ENCODE peak calls at places on chromosomes 5 and 9, in nine cellular contexts. One of them, this sample, is unnamed.

GRCh38 chr5:34787035-34787434 is 51.9 kb upstream of the TTC23L start:
- DNase-seq in cardiac fibroblast: no peak
- DNase-seq in fibroblast of pulmonary artery: no peak
- DNase-seq in IMR-90: no peak
- DNase-seq in hepatocyte: no peak
- DNase-seq in PC-3: no peak
- DNase-seq in brain microvascular endothelial cell: no peak
- DNase-seq in kidney: no peak
- DNase-seq in CD8-positive, alpha-beta T cell: no peak
- DNase-seq in this sample: no peak

GRCh38 chr5:95817430-95817829 is 5.1 kb downstream of the GLRX start:
- DNase-seq in cardiac fibroblast: no peak
- DNase-seq in fibroblast of pulmonary artery: no peak
- DNase-seq in IMR-90: peak; percentile 76
- DNase-seq in hepatocyte: no peak
- DNase-seq in PC-3: peak; percentile 92
- DNase-seq in brain microvascular endothelial cell: peak; percentile 68
- DNase-seq in kidney: no peak
- DNase-seq in CD8-positive, alpha-beta T cell: peak; percentile 52
- DNase-seq in this sample: no peak

GRCh38 chr9:136311433-136312375 is 7.8 kb upstream of the CCDC187 start:
- DNase-seq in cardiac fibroblast: no peak
- DNase-seq in fibroblast of pulmonary artery: no peak
- DNase-seq in IMR-90: no peak
- DNase-seq in hepatocyte: peak; percentile 84
- DNase-seq in PC-3: peak; percentile 7
- DNase-seq in brain microvascular endothelial cell: no peak
- DNase-seq in kidney: peak; percentile 73
- DNase-seq in CD8-positive, alpha-beta T cell: no peak
- DNase-seq in this sample: no peak

GRCh38 chr5:39202594-39203290 is 16.6 kb downstream of the FYB1 start:
- DNase-seq in cardiac fibroblast: no peak
- DNase-seq in fibroblast of pulmonary artery: no peak
- DNase-seq in IMR-90: no peak
- DNase-seq in hepatocyte: no peak
- DNase-seq in PC-3: no peak
- DNase-seq in brain microvascular endothelial cell: no peak
- DNase-seq in kidney: no peak
- DNase-seq in CD8-positive, alpha-beta T cell: no peak
- DNase-seq in this sample: no peak

GRCh38 chr9:7058539-7058938 is 300.8 kb downstream of the KDM4C start:
- DNase-seq in cardiac fibroblast: no peak
- DNase-seq in fibroblast of pulmonary artery: no peak
- DNase-seq in IMR-90: peak; percentile 68
- DNase-seq in hepatocyte: no peak
- DNase-seq in PC-3: no peak
- DNase-seq in brain microvascular endothelial cell: no peak
- DNase-seq in kidney: no peak
- DNase-seq in CD8-positive, alpha-beta T cell: no peak
- DNase-seq in this sample: no peak

GRCh38 chr9:87255437-87256155 is 242.1 kb upstream of the DAPK1 start:
- DNase-seq in cardiac fibroblast: no peak
- DNase-seq in fibroblast of pulmonary artery: peak; percentile 54
- DNase-seq in IMR-90: peak; percentile 10
- DNase-seq in hepatocyte: no peak
- DNase-seq in PC-3: no peak
- DNase-seq in brain microvascular endothelial cell: no peak
- DNase-seq in kidney: no peak
- DNase-seq in CD8-positive, alpha-beta T cell: no peak
- DNase-seq in this sample: no peak

GRCh38 chr9:40935336-40935735 is 193.1 kb downstream of the FOXD4L6 start:
- DNase-seq in cardiac fibroblast: no peak
- DNase-seq in fibroblast of pulmonary artery: no peak
- DNase-seq in IMR-90: no peak
- DNase-seq in hepatocyte: no peak
- DNase-seq in PC-3: no peak
- DNase-seq in brain microvascular endothelial cell: no peak
- DNase-seq in kidney: no peak
- DNase-seq in CD8-positive, alpha-beta T cell: no peak
- DNase-seq in this sample: no peak

GRCh38 chr9:124749811-124750210 is 21.3 kb downstream of the NR6A1 start:
- DNase-seq in cardiac fibroblast: no peak
- DNase-seq in fibroblast of pulmonary artery: no peak
- DNase-seq in IMR-90: peak; percentile 82
- DNase-seq in hepatocyte: no peak
- DNase-seq in PC-3: no peak
- DNase-seq in brain microvascular endothelial cell: no peak
- DNase-seq in kidney: no peak
- DNase-seq in CD8-positive, alpha-beta T cell: no peak
- DNase-seq in this sample: no peak

DNA sequence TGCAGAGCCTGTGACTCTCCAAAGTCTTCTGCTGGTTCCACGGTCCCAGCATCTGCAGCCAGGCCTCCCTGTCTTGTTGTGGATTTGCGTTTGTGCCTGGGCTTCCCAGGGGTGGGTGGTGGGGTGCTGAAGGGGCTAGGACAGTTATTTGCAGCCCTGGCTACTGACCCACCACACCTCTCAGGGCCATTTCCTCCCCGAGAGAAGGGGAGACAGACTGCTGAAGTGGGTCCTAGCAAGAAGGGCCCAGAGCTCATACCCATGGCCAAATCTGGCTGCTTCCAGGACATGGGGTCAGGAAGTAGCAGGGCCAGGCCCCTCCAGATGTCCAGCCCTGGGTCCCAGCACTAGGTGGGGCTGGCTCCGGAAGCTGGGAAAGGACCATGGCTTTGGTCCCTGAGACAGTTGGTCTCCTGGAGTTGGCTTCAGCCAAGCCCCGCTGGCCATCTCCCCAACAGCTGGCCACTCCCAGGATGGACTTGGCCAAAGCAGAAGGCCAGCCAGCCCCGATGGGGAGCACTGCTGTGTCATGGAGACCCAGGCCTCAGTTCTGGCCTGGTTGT is 26.3 kb downstream of the GSN start:
- DNase-seq in cardiac fibroblast: no peak
- DNase-seq in fibroblast of pulmonary artery: no peak
- DNase-seq in IMR-90: no peak
- DNase-seq in hepatocyte: no peak
- DNase-seq in PC-3: no peak
- DNase-seq in brain microvascular endothelial cell: no peak
- DNase-seq in kidney: peak; percentile 72
- DNase-seq in CD8-positive, alpha-beta T cell: no peak
- DNase-seq in this sample: no peak
- H3K4me3 ChIP-seq in cardiac fibroblast: no peak overlapping the region
- H3K4me3 ChIP-seq in fibroblast of pulmonary artery: no peak overlapping the region
- H3K4me3 ChIP-seq in IMR-90: no peak overlapping the region
- H3K4me3 ChIP-seq in hepatocyte: no peak overlapping the region
- H3K4me3 ChIP-seq in PC-3: no peak overlapping the region
- H3K4me3 ChIP-seq in brain microvascular endothelial cell: no peak overlapping the region
- H3K4me3 ChIP-seq in kidney: no peak overlapping the region
- H3K4me3 ChIP-seq in CD8-positive, alpha-beta T cell: no peak overlapping the region
- H3K4me3 ChIP-seq in this sample: no peak overlapping the region

DNA sequence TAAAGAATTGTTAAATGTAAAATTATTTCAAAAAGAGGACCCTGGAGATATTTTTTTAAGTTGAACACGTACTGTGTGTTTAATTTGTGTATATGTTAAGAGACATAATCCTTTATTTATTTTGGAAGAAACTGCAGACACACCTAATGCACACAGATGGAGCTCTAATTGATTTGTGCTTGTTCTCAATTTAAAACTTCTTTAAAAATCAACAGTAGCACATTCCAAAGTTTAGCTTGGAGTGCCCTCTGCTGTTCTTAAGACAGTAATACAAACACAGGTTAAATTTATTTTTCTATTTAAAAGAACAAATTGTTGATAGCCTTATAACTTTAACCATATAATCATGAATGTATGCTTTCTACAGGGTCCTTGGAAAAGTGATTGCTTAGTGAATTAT is 277.6 kb upstream of the ADAMTS16 start:
- DNase-seq in cardiac fibroblast: peak; percentile 64
- DNase-seq in fibroblast of pulmonary artery: peak; percentile 65
- DNase-seq in IMR-90: peak; percentile 41
- DNase-seq in hepatocyte: peak; percentile 60
- DNase-seq in PC-3: peak; percentile 58
- DNase-seq in brain microvascular endothelial cell: peak; percentile 14
- DNase-seq in kidney: no peak
- DNase-seq in CD8-positive, alpha-beta T cell: no peak
- DNase-seq in this sample: peak; percentile 18
- TF ChIP-seq CTCF in cardiac fibroblast: peak; percentile 42
- TF ChIP-seq CTCF in fibroblast of pulmonary artery: peak; percentile 50
- TF ChIP-seq CTCF in IMR-90: peak; percentile 57
- TF ChIP-seq CTCF in hepatocyte: peak; percentile 85
- TF ChIP-seq CTCF in PC-3: peak; percentile 81
- TF ChIP-seq CTCF in brain microvascular endothelial cell: peak; percentile 51
- TF ChIP-seq CTCF in kidney: peak; percentile 55
- TF ChIP-seq CTCF in CD8-positive, alpha-beta T cell: no peak
- TF ChIP-seq CTCF in this sample: peak; percentile 56

GRCh38 chr9:74056023-74056422 is 441.1 kb upstream of the RORB start:
- DNase-seq in cardiac fibroblast: no peak
- DNase-seq in fibroblast of pulmonary artery: no peak
- DNase-seq in IMR-90: no peak
- DNase-seq in hepatocyte: no peak
- DNase-seq in PC-3: no peak
- DNase-seq in brain microvascular endothelial cell: no peak
- DNase-seq in kidney: no peak
- DNase-seq in CD8-positive, alpha-beta T cell: no peak
- DNase-seq in this sample: no peak
- H3K4me3 ChIP-seq in cardiac fibroblast: no peak overlapping the region
- H3K4me3 ChIP-seq in fibroblast of pulmonary artery: no peak overlapping the region
- H3K4me3 ChIP-seq in IMR-90: no peak overlapping the region
- H3K4me3 ChIP-seq in hepatocyte: no peak overlapping the region
- H3K4me3 ChIP-seq in PC-3: no peak overlapping the region
- H3K4me3 ChIP-seq in brain microvascular endothelial cell: no peak overlapping the region
- H3K4me3 ChIP-seq in kidney: no peak overlapping the region
- H3K4me3 ChIP-seq in CD8-positive, alpha-beta T cell: no peak overlapping the region
- H3K4me3 ChIP-seq in this sample: no peak overlapping the region

GRCh38 chr9:126317513-126317912 is 9.1 kb upstream of the MVB12B start:
- DNase-seq in cardiac fibroblast: peak; percentile 16
- DNase-seq in fibroblast of pulmonary artery: no peak
- DNase-seq in IMR-90: peak; percentile 25
- DNase-seq in hepatocyte: no peak
- DNase-seq in PC-3: peak; percentile 41
- DNase-seq in brain microvascular endothelial cell: no peak
- DNase-seq in kidney: no peak
- DNase-seq in CD8-positive, alpha-beta T cell: peak; percentile 53
- DNase-seq in this sample: no peak
- TF ChIP-seq CTCF in cardiac fibroblast: no peak
- TF ChIP-seq CTCF in fibroblast of pulmonary artery: peak; percentile 13
- TF ChIP-seq CTCF in IMR-90: peak; percentile 40
- TF ChIP-seq CTCF in hepatocyte: no peak
- TF ChIP-seq CTCF in PC-3: peak; percentile 60
- TF ChIP-seq CTCF in brain microvascular endothelial cell: peak; percentile 52
- TF ChIP-seq CTCF in kidney: peak; percentile 20
- TF ChIP-seq CTCF in CD8-positive, alpha-beta T cell: peak; percentile 71
- TF ChIP-seq CTCF in this sample: peak; percentile 46